ENCODE peak calls at places on chromosomes 5 and 9, in five cellular contexts. U is PC-3, K is left lung, T is heart right ventricle, F is aorta. E is an unnamed sample.

GRCh38 chr9:119291554-119291953 is 77.7 kb downstream of the BRINP1 start:
- ATAC-seq in U (no peak), K (no peak), T (no peak), F (no peak), E (no peak)

GRCh38 chr5:72292411-72292810 is 27.6 kb downstream of the MRPS27 start:
- ATAC-seq in U (no peak), K (no peak), T (no peak), F (no peak), E (no peak)

GRCh38 chr5:82389347-82389746 is 111.2 kb upstream of the RPS23 start:
- ATAC-seq in U (no peak), K (peak; percentile 55), T (no peak), F (no peak), E (no peak)

GRCh38 chr9:6902423-6902822 is 144.7 kb downstream of the KDM4C start:
- ATAC-seq in U (peak; percentile 91), K (no peak), T (no peak), F (no peak), E (no peak)

GRCh38 chr5:157562111-157562581 is 13.4 kb downstream of the ADAM19 start:
- ATAC-seq in U (no peak), K (no peak), T (peak; percentile 30), F (peak; percentile 62), E (peak; percentile 16)

GRCh38 chr5:53463909-53464621 is 16.4 kb upstream of the FST start:
- ATAC-seq in U (no peak), K (no peak), T (peak; percentile 98), F (no peak), E (no peak)

GRCh38 chr5:95087819-95088317 is 197.0 kb downstream of the MCTP1 start:
- ATAC-seq in U (no peak), K (no peak), T (no peak), F (peak; percentile 19), E (peak; percentile 31)

GRCh38 chr9:123360161-123361085 is 4.4 kb downstream of the CRB2 start:
- ATAC-seq in U (peak; percentile 18), K (peak; percentile 65), T (no peak), F (no peak), E (no peak)

GRCh38 chr5:57566914-57567313 is 84.3 kb upstream of the ACTBL2 start:
- ATAC-seq in U (no peak), K (peak; percentile 71), T (no peak), F (no peak), E (no peak)

GRCh38 chr9:6243746-6244145 is 28.1 kb downstream of the IL33 start:
- ATAC-seq in U (peak; percentile 89), K (peak; percentile 38), T (no peak), F (no peak), E (no peak)

GRCh38 chr5:14861123-14861757 is 10.3 kb downstream of the ANKH start:
- ATAC-seq in U (no peak), K (no peak), T (peak; percentile 66), F (no peak), E (no peak)

GRCh38 chr5:30325795-30326194 is 867.7 kb upstream of the CDH6 start:
- ATAC-seq in U (no peak), K (no peak), T (no peak), F (no peak), E (no peak)

GRCh38 chr5:137310051-137310730 is 188.9 kb downstream of the SPOCK1 start:
- ATAC-seq in U (peak; percentile 87), K (no peak), T (peak; percentile 36), F (no peak), E (peak; percentile 58)

GRCh38 chr5:135871268-135871895 is 24.3 kb downstream of the IL9 start:
- ATAC-seq in U (no peak), K (no peak), T (peak; percentile 25), F (no peak), E (no peak)

GRCh38 chr5:69225859-69226258 is 8.8 kb upstream of the CDK7 start:
- ATAC-seq in U (no peak), K (no peak), T (no peak), F (no peak), E (no peak)

GRCh38 chr9:94851467-94851866 is 125.0 kb downstream of the AOPEP start:
- ATAC-seq in U (no peak), K (peak; percentile 43), T (no peak), F (no peak), E (no peak)

GRCh38 chr9:134221273-134222017 is 57.1 kb upstream of the RNU6ATAC start:
- ATAC-seq in U (no peak), K (no peak), T (no peak), F (no peak), E (no peak)

GRCh38 chr9:81984911-81985310 is 3.7 kb upstream of the SPATA31D1 start:
- ATAC-seq in U (no peak), K (no peak), T (no peak), F (no peak), E (no peak)

GRCh38 chr9:96484521-96484931 is 34.6 kb downstream of the HABP4 start:
- ATAC-seq in U (no peak), K (no peak), T (no peak), F (no peak), E (no peak)

GRCh38 chr5:146447734-146448380 is 724 bp downstream of the TCERG1 start:
- ATAC-seq in U (peak; percentile 14), K (no peak), T (no peak), F (no peak), E (no peak)

GRCh38 chr5:79181419-79182022 is 54.4 kb upstream of the JMY start:
- ATAC-seq in U (no peak), K (peak; percentile 46), T (peak; percentile 30), F (no peak), E (peak; percentile 53)

GRCh38 chr9:111067472-111067871 is 29.2 kb upstream of the LPAR1 start:
- ATAC-seq in U (no peak), K (no peak), T (no peak), F (no peak), E (no peak)

GRCh38 chr9:7246917-7247538 is 489.3 kb downstream of the KDM4C start:
- ATAC-seq in U (no peak), K (no peak), T (no peak), F (no peak), E (no peak)

GRCh38 chr5:77329664-77330430 is 119.4 kb downstream of the PDE8B start:
- ATAC-seq in U (no peak), K (no peak), T (no peak), F (no peak), E (no peak)

GRCh38 chr9:136171009-136171800 is 33.7 kb downstream of the LHX3 start:
- ATAC-seq in U (peak; percentile 35), K (no peak), T (no peak), F (no peak), E (no peak)

GRCh38 chr5:79318935-79319614 is 83.1 kb downstream of the JMY start:
- ATAC-seq in U (peak; percentile 90), K (peak; percentile 46), T (peak; percentile 59), F (no peak), E (no peak)

GRCh38 chr5:155434267-155434666 is 420.7 kb downstream of the KIF4B start:
- ATAC-seq in U (no peak), K (no peak), T (no peak), F (no peak), E (no peak)

GRCh38 chr9:15222313-15222712 is 84.7 kb downstream of the TTC39B start:
- ATAC-seq in U (no peak), K (peak; percentile 75), T (no peak), F (no peak), E (peak; percentile 23)

GRCh38 chr9:124132671-124133147 is 121.1 kb downstream of the LHX2 start:
- ATAC-seq in U (no peak), K (no peak), T (no peak), F (no peak), E (no peak)

GRCh38 chr5:80990527-80990926 is 30.4 kb downstream of the RASGRF2 start:
- ATAC-seq in U (peak; percentile 45), K (no peak), T (no peak), F (no peak), E (no peak)

GRCh38 chr9:1046639-1047604 is 3.2 kb upstream of the DMRT2 start:
- ATAC-seq in U (no peak), K (no peak), T (no peak), F (no peak), E (no peak)

GRCh38 chr9:1044643-1045042 is 5.5 kb upstream of the DMRT2 start:
- ATAC-seq in U (no peak), K (no peak), T (peak; percentile 56), F (no peak), E (peak; percentile 60)

GRCh38 chr9:1047605-1048235 is 2.4 kb upstream of the DMRT2 start:
- ATAC-seq in U (peak; percentile 58), K (no peak), T (no peak), F (no peak), E (no peak)

GRCh38 chr9:1042466-1042865 is 7.7 kb upstream of the DMRT2 start:
- ATAC-seq in U (no peak), K (no peak), T (no peak), F (no peak), E (no peak)
- H3K4me3 ChIP-seq in U (no peak overlapping the region), K (no peak overlapping the region), T (no peak overlapping the region), F (no peak overlapping the region), E (peak overlapping the region; percentile 28)

DNA sequence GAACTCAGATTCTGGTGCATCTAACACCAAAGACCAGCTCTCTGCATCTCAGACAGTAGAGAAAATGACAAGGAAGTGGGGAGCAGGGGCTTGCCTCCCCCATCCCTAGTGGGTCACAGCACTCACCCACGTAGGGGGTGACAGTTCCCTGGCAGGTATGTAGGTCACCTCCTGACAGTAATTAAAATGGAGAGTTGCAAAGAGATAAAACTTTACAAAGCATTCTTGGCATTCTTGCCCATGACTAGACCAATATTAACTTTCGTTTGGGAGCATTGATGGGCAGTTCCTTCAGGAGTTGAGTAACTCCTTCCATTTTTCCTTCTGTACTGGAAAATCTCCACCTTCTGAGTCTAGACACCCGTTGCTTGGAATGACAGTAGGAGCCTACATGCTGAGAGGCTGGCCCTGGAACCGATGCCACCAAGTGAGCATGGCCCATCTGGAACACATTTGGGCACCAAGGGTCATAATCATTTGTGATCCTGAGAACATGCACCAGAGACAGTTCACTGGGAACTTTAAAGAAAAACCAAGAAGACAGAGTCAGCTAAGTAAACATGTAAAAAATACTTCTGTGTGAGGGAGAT is 81.5 kb upstream of the MSX2 start:
- ATAC-seq in U (no peak), K (no peak), T (no peak), F (no peak), E (no peak)
- H3K27me3 ChIP-seq in U (peaks cover 5% of the 10 kb centered on the region), K (no peaks in the 10 kb centered on the region), T (peaks cover 6% of the 10 kb centered on the region), F (no peaks in the 10 kb centered on the region), E (peaks cover 2% of the 10 kb centered on the region)

GRCh38 chr5:159051431-159052281 is 48.1 kb downstream of the EBF1 start:
- ATAC-seq in U (peak; percentile 42), K (peak; percentile 46), T (peak; percentile 67), F (peak; percentile 66), E (no peak)
- H3K4me1 ChIP-seq in U (no peaks in the 10 kb centered on the region), K (peaks cover 9% of the 10 kb centered on the region), T (peaks cover 73% of the 10 kb centered on the region), F (no peaks in the 10 kb centered on the region), E (no peaks in the 10 kb centered on the region)

GRCh38 chr9:73155389-73155788 is 3.7 kb downstream of the ANXA1 start:
- ATAC-seq in U (no peak), K (no peak), T (no peak), F (no peak), E (no peak)
- H3K4me3 ChIP-seq in U (peak overlapping the region; percentile 86), K (peak overlapping the region; percentile 49), T (no peak overlapping the region), F (no peak overlapping the region), E (peak overlapping the region; percentile 17)

GRCh38 chr9:97802276-97802675 is 50.8 kb upstream of the FOXE1 start:
- ATAC-seq in U (peak; percentile 83), K (no peak), T (no peak), F (no peak), E (no peak)
- H3K27me3 ChIP-seq in U (no peaks in the 10 kb centered on the region), K (peaks cover 10% of the 10 kb centered on the region), T (peaks cover 85% of the 10 kb centered on the region), F (no peaks in the 10 kb centered on the region), E (peaks cover 74% of the 10 kb centered on the region)